ENCODE peak calls at places on chromosomes 11 and 22, in nine cellular contexts. C is AG10803, A is astrocyte of the cerebellum, U is neural progenitor cell, E is B cell, I is body of pancreas, Q is AG09319, Y is IMR-90, K is cardiac muscle cell. S is an unnamed sample.

GRCh38 chr11:46117842-46118241 is 3.4 kb downstream of the PHF21A start:
- DNase-seq in Q (no peak), Y (no peak), K (no peak), A (no peak), U (no peak), C (no peak), E (no peak), I (no peak), S (no peak)

GRCh38 chr11:77115181-77115611 is 12.6 kb downstream of the OMP start:
- DNase-seq in Y (no peak), Q (no peak), E (no peak), U (no peak), K (no peak), A (no peak), I (no peak), C (no peak), S (no peak)

GRCh38 chr11:60946601-60947265 is 5.2 kb downstream of the SLC15A3 start:
- DNase-seq in I (no peak), Y (no peak), Q (no peak), U (no peak), K (no peak), C (peak; percentile 49), E (no peak), A (no peak), S (no peak)

GRCh38 chr22:43237280-43237679 is 50.3 kb upstream of the TTLL12 start:
- DNase-seq in K (no peak), Y (no peak), A (no peak), Q (no peak), E (no peak), C (no peak), I (peak; percentile 46), U (no peak), S (no peak)

GRCh38 chr11:124415356-124415923 is 9.2 kb downstream of the OR8B4 start:
- DNase-seq in Q (peak; percentile 10), Y (peak; percentile 69), I (no peak), U (peak; percentile 72), K (peak; percentile 74), A (peak; percentile 48), E (peak; percentile 43), C (peak; percentile 65), S (no peak)

GRCh38 chr22:49368221-49368975 is 459.3 kb downstream of the BRD1 start:
- DNase-seq in K (no peak), E (no peak), Q (no peak), I (no peak), Y (no peak), U (no peak), A (no peak), C (no peak), S (no peak)

GRCh38 chr11:120517390-120518315 is 6.1 kb downstream of the GRIK4 start:
- DNase-seq in I (no peak), K (peak; percentile 64), Y (peak; percentile 52), C (no peak), Q (no peak), A (no peak), E (no peak), U (no peak), S (no peak)

GRCh38 chr22:49018601-49019000 is 809.1 kb downstream of the BRD1 start:
- DNase-seq in U (no peak), K (no peak), A (no peak), Y (no peak), I (no peak), Q (no peak), C (no peak), E (no peak), S (no peak)

GRCh38 chr11:78189851-78190250 is 1.1 kb downstream of the USP35 start:
- DNase-seq in C (no peak), Q (no peak), I (peak; percentile 5), Y (no peak), K (no peak), A (no peak), E (no peak), U (no peak), S (no peak)

GRCh38 chr11:44834846-44835245 is 108.1 kb downstream of the TSPAN18 start:
- DNase-seq in K (no peak), U (no peak), A (no peak), Q (no peak), Y (no peak), I (no peak), C (no peak), E (no peak), S (no peak)

GRCh38 chr22:48896766-48897637 is 930.7 kb downstream of the BRD1 start:
- DNase-seq in Y (no peak), U (no peak), C (no peak), E (no peak), K (no peak), Q (no peak), I (no peak), A (no peak), S (no peak)

GRCh38 chr11:44916316-44916715 is 34.4 kb downstream of the TP53I11 start:
- DNase-seq in C (no peak), E (peak; percentile 30), Q (no peak), Y (no peak), K (no peak), U (no peak), A (no peak), I (no peak), S (no peak)

GRCh38 chr11:27926469-27926868 is 181.5 kb downstream of the KIF18A start:
- DNase-seq in E (no peak), A (no peak), I (no peak), Q (no peak), K (no peak), C (no peak), U (no peak), Y (no peak), S (no peak)
- TF ChIP-seq CTCF in E (no peak), A (no peak), I (no peak), Q (no peak), K (no peak), C (no peak), U (no peak), Y (no peak), S (no peak)

GRCh38 chr11:1763796-1764661 is at the start of gene CTSD:
- DNase-seq in K (peak; percentile 87), A (peak; percentile 34), C (peak; percentile 69), U (peak; percentile 93), Y (peak; percentile 69), I (peak; percentile 92), Q (peak; percentile 38), E (peak; percentile 90), S (no peak)
- TF ChIP-seq CTCF in K (peak; percentile 13), A (peak; percentile 10), C (no peak), U (peak; percentile 13), Y (no peak), I (no peak), Q (no peak), E (peak; percentile 8), S (peak; percentile 17)

GRCh38 chr11:64181506-64182411 is 4.2 kb upstream of the STIP1 start:
- DNase-seq in I (peak; percentile 96), E (no peak), Q (peak; percentile 65), A (peak; percentile 62), C (peak; percentile 88), K (peak; percentile 93), U (peak; percentile 74), Y (peak; percentile 93), S (peak; percentile 82)

GRCh38 chr11:64180871-64181270 is 5.1 kb upstream of the STIP1 start:
- DNase-seq in U (no peak), C (no peak), Y (no peak), E (no peak), I (no peak), Q (no peak), A (no peak), K (no peak), S (no peak)

GRCh38 chr11:64186205-64187165 is 514 bp downstream of the STIP1 start:
- DNase-seq in Y (peak; percentile 2), Q (no peak), K (no peak), C (no peak), E (no peak), U (peak; percentile 32), I (peak; percentile 57), A (no peak), S (no peak)

GRCh38 chr11:64183890-64184289 is 2.1 kb upstream of the STIP1 start:
- DNase-seq in K (no peak), Y (no peak), A (no peak), U (no peak), Q (no peak), E (no peak), I (no peak), C (no peak), S (no peak)

GRCh38 chr11:64185323-64186204 is at the start of gene STIP1:
- DNase-seq in C (peak; percentile 100), Q (peak; percentile 100), I (peak; percentile 98), Y (peak; percentile 100), A (peak; percentile 100), K (peak; percentile 100), U (peak; percentile 100), E (peak; percentile 97), S (peak; percentile 99)
- TF ChIP-seq CTCF in C (peak; percentile 55), Q (peak; percentile 49), I (peak; percentile 28), Y (peak; percentile 59), A (peak; percentile 47), K (peak; percentile 48), U (peak; percentile 51), E (peak; percentile 37), S (peak; percentile 49)

DNA sequence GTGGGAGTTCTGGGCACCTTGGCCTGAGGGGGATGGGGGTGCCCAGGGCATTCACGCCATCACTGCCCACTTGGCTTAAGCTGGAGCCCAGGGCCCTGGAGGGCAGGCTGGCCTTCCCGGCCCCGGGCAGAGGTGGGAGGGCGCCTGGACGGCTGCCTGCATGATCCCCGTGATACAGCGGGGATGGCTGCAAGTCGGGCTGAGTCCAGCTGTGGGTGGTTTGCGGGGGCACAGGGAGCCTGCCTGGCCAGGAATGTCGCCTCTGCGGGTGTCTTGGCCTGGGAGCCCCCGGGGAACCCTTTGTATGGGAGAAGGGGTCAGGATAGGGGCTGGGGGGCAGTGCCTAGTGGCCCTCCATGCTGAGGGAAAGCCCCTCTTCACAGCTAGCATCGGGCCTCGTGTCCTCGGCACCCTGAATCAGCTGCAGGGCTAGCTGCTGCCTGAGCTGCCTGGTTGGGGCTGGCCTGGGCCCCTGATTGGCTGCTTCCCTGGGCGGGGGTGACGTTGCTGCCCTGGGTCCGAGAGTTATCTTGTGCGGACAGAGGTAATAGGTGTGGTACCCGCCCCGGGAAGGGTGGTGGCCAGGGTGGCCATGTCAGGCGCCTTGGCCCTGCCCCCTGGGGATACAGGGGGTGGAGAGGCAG is 8.2 kb downstream of the BRSK2 start:
- DNase-seq in Q (no peak), E (no peak), C (no peak), A (no peak), Y (no peak), U (no peak), I (no peak), K (no peak), S (no peak)
- TF ChIP-seq CTCF in Q (no peak), E (no peak), C (no peak), A (no peak), Y (no peak), U (no peak), I (no peak), K (no peak), S (no peak)

GRCh38 chr11:117614695-117615094 is 182.3 kb downstream of the DSCAML1 start:
- DNase-seq in Q (no peak), I (no peak), A (no peak), U (peak; percentile 24), E (no peak), Y (no peak), K (no peak), C (no peak), S (no peak)
- TF ChIP-seq CTCF in Q (no peak), I (no peak), A (peak; percentile 7), U (peak; percentile 39), E (no peak), Y (no peak), K (no peak), C (no peak), S (peak; percentile 9)

S was measured in kidney epithelial cell.